ENCODE peak calls at places on chromosome 11, in seven cellular contexts. M is OCI-LY7; X is iPS-NIHi11; F is activated effector memory CD4-positive, alpha-beta T cell treated with anti-CD3 and anti-CD28 coated beads, Interleukin-2, amount 50 U/mL, for 16 hours; G is Karpas-422; J is effector CD4-positive, alpha-beta T cell; N is cardiac muscle cell. L is an unnamed sample.

GRCh38 chr11:44258839-44259420 is 51.0 kb downstream of the ALX4 start:
- DNase-seq in M (no peak), X (no peak), F (no peak), G (no peak), J (no peak), N (no peak), L (no peak)

GRCh38 chr11:72575533-72576170 is 98.6 kb downstream of the PDE2A start:
- DNase-seq in M (no peak), X (no peak), F (peak), G (no peak), J (no peak), N (no peak), L (no peak)

GRCh38 chr11:108293229-108293628 is 70.4 kb downstream of the ATM start:
- DNase-seq in M (no peak), X (no peak), F (no peak), G (no peak), J (no peak), N (no peak), L (no peak)

GRCh38 chr11:122642971-122643370 is 12.6 kb upstream of the UBASH3B start:
- DNase-seq in M (no peak), X (no peak), F (no peak), G (no peak), J (no peak), N (no peak), L (no peak)

GRCh38 chr11:63608353-63609345 is 5.6 kb downstream of the PLAAT3 start:
- DNase-seq in M (no peak), X (no peak), F (no peak), G (no peak), J (no peak), N (peak), L (peak)

GRCh38 chr11:22416462-22416861 is 78.3 kb downstream of the SLC17A6 start:
- DNase-seq in M (no peak), X (no peak), F (no peak), G (no peak), J (no peak), N (no peak), L (no peak)

GRCh38 chr11:65645710-65646109 is 7.8 kb downstream of the SIPA1 start:
- DNase-seq in M (no peak), X (no peak), F (no peak), G (no peak), J (no peak), N (peak), L (no peak)

GRCh38 chr11:104916442-104916841 is 18.2 kb upstream of the CASP12 start:
- DNase-seq in M (no peak), X (no peak), F (no peak), G (no peak), J (no peak), N (no peak), L (no peak)

GRCh38 chr11:68480193-68480592 is 19.6 kb downstream of the PPP6R3 start:
- DNase-seq in M (no peak), X (no peak), F (no peak), G (no peak), J (no peak), N (no peak), L (no peak)

GRCh38 chr11:79018371-79018849 is 422.4 kb downstream of the TENM4 start:
- DNase-seq in M (no peak), X (no peak), F (no peak), G (no peak), J (no peak), N (peak), L (no peak)

GRCh38 chr11:105790021-105790420 is 180.1 kb downstream of the GRIA4 start:
- DNase-seq in M (no peak), X (no peak), F (no peak), G (no peak), J (no peak), N (no peak), L (no peak)

GRCh38 chr11:9015677-9016076 is 11.9 kb upstream of the NRIP3 start:
- DNase-seq in M (peak), X (peak), F (peak), G (peak), J (peak), N (peak), L (peak)

GRCh38 chr11:35041070-35041554 is 97.9 kb upstream of the CD44 start:
- DNase-seq in M (no peak), X (no peak), F (no peak), G (no peak), J (no peak), N (no peak), L (no peak)

GRCh38 chr11:3058753-3059664 is 1.8 kb upstream of the CARS1 start:
- DNase-seq in M (peak), X (no peak), F (no peak), G (no peak), J (no peak), N (peak), L (no peak)

GRCh38 chr11:113124578-113124977 is 163.4 kb downstream of the NCAM1 start:
- DNase-seq in M (no peak), X (no peak), F (no peak), G (no peak), J (no peak), N (no peak), L (no peak)

GRCh38 chr11:132913886-132914285 is 618.4 kb downstream of the OPCML start:
- DNase-seq in M (no peak), X (no peak), F (no peak), G (no peak), J (no peak), N (no peak), L (no peak)

GRCh38 chr11:57932105-57932504 is 91.6 kb upstream of the OR9Q1 start:
- DNase-seq in M (no peak), X (no peak), F (no peak), G (no peak), J (no peak), N (no peak), L (no peak)

GRCh38 chr11:132430352-132431091 is 1060.1 kb downstream of the NTM start:
- DNase-seq in M (no peak), X (no peak), F (no peak), G (no peak), J (no peak), N (peak), L (no peak)

GRCh38 chr11:133943950-133944698 is 12.6 kb downstream of the IGSF9B start:
- DNase-seq in M (no peak), X (no peak), F (no peak), G (no peak), J (no peak), N (no peak), L (no peak)

GRCh38 chr11:114348200-114349191 is 51.8 kb downstream of the C11orf71 start:
- DNase-seq in M (peak), X (peak), F (no peak), G (peak), J (peak), N (peak), L (peak)

GRCh38 chr11:83238111-83238510 is 44.6 kb downstream of the ANKRD42 start:
- DNase-seq in M (no peak), X (no peak), F (no peak), G (no peak), J (no peak), N (no peak), L (no peak)

GRCh38 chr11:9053631-9054030 is 37.8 kb downstream of the SCUBE2 start:
- DNase-seq in M (no peak), X (no peak), F (no peak), G (no peak), J (no peak), N (peak), L (no peak)

GRCh38 chr11:126407682-126408288 is 52.3 kb downstream of the ST3GAL4 start:
- DNase-seq in M (no peak), X (no peak), F (no peak), G (no peak), J (no peak), N (no peak), L (no peak)

GRCh38 chr11:18540207-18541009 is 13.7 kb upstream of the TSG101 start:
- DNase-seq in M (peak), X (peak), F (no peak), G (peak), J (no peak), N (peak), L (no peak)

GRCh38 chr11:69215784-69216415 is 60.2 kb downstream of the SMIM38 start:
- DNase-seq in M (no peak), X (no peak), F (peak), G (no peak), J (no peak), N (no peak), L (peak)

GRCh38 chr11:119567667-119568582 is 145.0 kb upstream of the THY1 start:
- DNase-seq in M (no peak), X (no peak), F (no peak), G (peak), J (no peak), N (peak), L (no peak)

GRCh38 chr11:2290351-2290841 is 11.3 kb downstream of the C11orf21 start:
- DNase-seq in M (no peak), X (no peak), F (no peak), G (no peak), J (no peak), N (no peak), L (no peak)

GRCh38 chr11:12260731-12261521 is 116.4 kb upstream of the PARVA start:
- DNase-seq in M (no peak), X (no peak), F (no peak), G (no peak), J (no peak), N (no peak), L (no peak)

GRCh38 chr11:73342633-73343032 is 33.6 kb upstream of the RELT start:
- DNase-seq in M (no peak), X (peak), F (no peak), G (no peak), J (no peak), N (no peak), L (no peak)

GRCh38 chr11:47021965-47022364 is 85.4 kb downstream of the CSTPP1 start:
- DNase-seq in M (no peak), X (no peak), F (no peak), G (no peak), J (no peak), N (no peak), L (no peak)

L was measured in ureter.